ENCODE peak calls at places on chromosomes 12 and 14, in eight cellular contexts. X is fibroblast of pulmonary artery, Z is pancreas, G is GM13977, O is WERI-Rb-1, Q is B cell, D is tibial artery, S is lower lobe of right lung. I is an unnamed sample.

GRCh38 chr14:20516921-20517320 is 11.6 kb downstream of the RNASE10 start:
- DNase-seq in G (no peak), Q (no peak), X (peak), S (no peak), O (no peak), Z (no peak), D (no peak), I (no peak)

GRCh38 chr12:78531831-78532230 is 332.7 kb upstream of the SYT1 start:
- DNase-seq in Q (no peak), O (no peak), Z (no peak), D (no peak), X (no peak), G (no peak), S (no peak), I (no peak)

GRCh38 chr12:110012137-110012536 is 12.9 kb downstream of the ANKRD13A start:
- DNase-seq in Q (peak), S (peak), Z (no peak), O (no peak), D (no peak), X (no peak), G (peak), I (no peak)

GRCh38 chr14:78074546-78074945 is 95.6 kb upstream of the NRXN3 start:
- DNase-seq in S (no peak), O (no peak), Z (no peak), G (no peak), Q (no peak), D (no peak), X (no peak), I (no peak)

GRCh38 chr14:60163741-60164140 is 1.5 kb downstream of the DHRS7 start:
- DNase-seq in Q (no peak), X (no peak), O (no peak), Z (no peak), G (no peak), S (no peak), D (no peak), I (no peak)

GRCh38 chr12:47910486-47910885 is 5.7 kb upstream of the VDR start:
- DNase-seq in D (peak), Z (no peak), S (no peak), X (peak), G (no peak), O (no peak), Q (no peak), I (no peak)

GRCh38 chr12:6841139-6841515 is 402 bp downstream of the GNB3 start:
- DNase-seq in G (no peak), Z (no peak), D (no peak), Q (no peak), O (peak), X (no peak), S (no peak), I (no peak)

GRCh38 chr14:55701638-55702037 is 121.6 kb downstream of the KTN1 start:
- DNase-seq in S (no peak), X (peak), G (peak), O (no peak), Z (no peak), D (no peak), Q (no peak), I (peak)

GRCh38 chr14:102909462-102909861 is 13.0 kb upstream of the AMN start:
- DNase-seq in X (no peak), Z (no peak), O (no peak), D (no peak), G (no peak), S (no peak), Q (no peak), I (no peak)

GRCh38 chr12:89775336-89776005 is 66.8 kb upstream of the ATP2B1 start:
- DNase-seq in X (no peak), D (no peak), O (no peak), Z (no peak), S (no peak), G (no peak), Q (no peak), I (no peak)

GRCh38 chr14:58638231-58639205 is 756 bp downstream of the DACT1 start:
- DNase-seq in G (peak), O (peak), S (no peak), X (peak), Z (no peak), Q (peak), D (peak), I (peak)

GRCh38 chr14:55698051-55698450 is 118.0 kb downstream of the KTN1 start:
- DNase-seq in O (peak), G (no peak), X (no peak), S (no peak), Q (no peak), Z (no peak), D (no peak), I (no peak)

GRCh38 chr12:121943926-121944325 is 25.5 kb downstream of the CFAP251 start:
- DNase-seq in G (no peak), O (no peak), Z (no peak), Q (no peak), X (no peak), S (no peak), D (no peak), I (no peak)

GRCh38 chr12:114681149-114681849 is 2.7 kb downstream of the TBX3 start:
- DNase-seq in S (no peak), X (peak), Z (no peak), O (no peak), D (no peak), G (no peak), Q (no peak), I (no peak)

GRCh38 chr14:56202256-56202655 is 84.0 kb downstream of the PELI2 start:
- DNase-seq in D (no peak), Q (no peak), G (peak), X (no peak), O (no peak), S (no peak), Z (no peak), I (peak)

GRCh38 chr14:75609606-75610476 is 31.4 kb downstream of the FLVCR2 start:
- DNase-seq in G (no peak), Z (no peak), S (no peak), O (no peak), D (no peak), Q (no peak), X (peak), I (no peak)

GRCh38 chr14:80364274-80364673 is 153.0 kb upstream of the DIO2 start:
- DNase-seq in G (peak), O (no peak), D (no peak), S (no peak), Q (no peak), Z (no peak), X (peak), I (peak)

GRCh38 chr14:96630281-96630680 is 128.1 kb downstream of the PAPOLA start:
- DNase-seq in Q (no peak), D (peak), G (no peak), Z (no peak), S (no peak), O (no peak), X (no peak), I (peak)

GRCh38 chr14:105917933-105918436 is 391.6 kb downstream of the TMEM121 start:
- DNase-seq in S (peak), Z (peak), D (no peak), O (no peak), Q (no peak), X (no peak), G (no peak), I (no peak)

GRCh38 chr12:54036620-54037359 is 3.9 kb downstream of the HOXC5 start:
- DNase-seq in G (no peak), Q (no peak), Z (peak), S (no peak), O (peak), X (no peak), D (peak), I (no peak)

GRCh38 chr12:129753596-129753995 is 150.2 kb downstream of the TMEM132D start:
- DNase-seq in Q (no peak), O (no peak), D (no peak), G (no peak), S (no peak), Z (no peak), X (peak), I (no peak)

GRCh38 chr12:6825398-6826124 is 2.6 kb upstream of the P3H3 start:
- DNase-seq in D (peak), Q (peak), G (peak), S (peak), O (peak), X (peak), Z (peak), I (peak)

GRCh38 chr12:90331821-90332220 is 623.2 kb downstream of the CCER1 start:
- DNase-seq in Q (no peak), X (no peak), G (no peak), D (no peak), Z (no peak), S (no peak), O (no peak), I (no peak)

GRCh38 chr12:85569261-85569660 is 266.9 kb downstream of the RASSF9 start:
- DNase-seq in D (no peak), X (no peak), S (no peak), Z (no peak), G (no peak), O (no peak), Q (no peak), I (no peak)

GRCh38 chr14:75578786-75579781 is 664 bp downstream of the FLVCR2 start:
- DNase-seq in O (peak), Z (peak), X (peak), S (peak), D (peak), Q (peak), G (no peak), I (no peak)

GRCh38 chr14:37566811-37567371 is 28.2 kb downstream of the FOXA1 start:
- DNase-seq in O (no peak), Z (no peak), S (no peak), Q (no peak), D (no peak), G (no peak), X (peak), I (no peak)

GRCh38 chr12:2960996-2961616 is 1.9 kb downstream of the TEAD4 start:
- DNase-seq in Z (no peak), O (no peak), X (no peak), G (no peak), Q (no peak), S (no peak), D (no peak), I (no peak)

GRCh38 chr12:97960741-97961608 is 498.4 kb downstream of the RMST start:
- DNase-seq in D (no peak), Q (peak), X (peak), Z (no peak), S (no peak), O (peak), G (peak), I (peak)

GRCh38 chr14:24088095-24088494 is 6.0 kb upstream of the PCK2 start:
- DNase-seq in X (no peak), G (no peak), S (no peak), D (no peak), Z (no peak), Q (no peak), O (no peak), I (no peak)

GRCh38 chr12:82793882-82794281 is 107.2 kb downstream of the TMTC2 start:
- DNase-seq in Q (no peak), D (no peak), S (no peak), O (no peak), Z (no peak), G (no peak), X (no peak), I (no peak)

GRCh38 chr12:106600503-106600902 is 17.7 kb downstream of the RFX4 start:
- DNase-seq in G (no peak), D (no peak), X (no peak), O (no peak), Q (no peak), Z (no peak), S (no peak), I (no peak)

GRCh38 chr12:131673519-131674265 is 37.2 kb upstream of the SFSWAP start:
- DNase-seq in G (no peak), Z (no peak), X (peak), S (no peak), Q (no peak), O (no peak), D (peak), I (no peak)

GRCh38 chr12:66829660-66830325 is 150.9 kb upstream of the GRIP1 start:
- DNase-seq in Q (no peak), G (no peak), O (no peak), X (no peak), Z (no peak), D (no peak), S (no peak), I (no peak)

GRCh38 chr14:90758959-90759358 is 57.3 kb downstream of the TTC7B start:
- DNase-seq in S (peak), Q (peak), O (no peak), D (peak), G (no peak), Z (no peak), X (peak), I (no peak)

GRCh38 chr12:117279606-117280005 is 81.8 kb downstream of the NOS1 start:
- DNase-seq in G (no peak), Z (no peak), Q (no peak), S (no peak), X (no peak), D (no peak), O (no peak), I (no peak)

GRCh38 chr12:117284160-117284559 is 77.3 kb downstream of the NOS1 start:
- DNase-seq in G (no peak), X (no peak), O (peak), Z (no peak), D (no peak), Q (no peak), S (no peak), I (no peak)

GRCh38 chr12:117277875-117278274 is 83.6 kb downstream of the NOS1 start:
- DNase-seq in S (no peak), O (no peak), X (no peak), Q (no peak), Z (no peak), G (no peak), D (no peak), I (no peak)

GRCh38 chr12:117280019-117280680 is 81.3 kb downstream of the NOS1 start:
- DNase-seq in X (no peak), Z (no peak), G (no peak), S (no peak), D (no peak), O (no peak), Q (no peak), I (no peak)

DNA sequence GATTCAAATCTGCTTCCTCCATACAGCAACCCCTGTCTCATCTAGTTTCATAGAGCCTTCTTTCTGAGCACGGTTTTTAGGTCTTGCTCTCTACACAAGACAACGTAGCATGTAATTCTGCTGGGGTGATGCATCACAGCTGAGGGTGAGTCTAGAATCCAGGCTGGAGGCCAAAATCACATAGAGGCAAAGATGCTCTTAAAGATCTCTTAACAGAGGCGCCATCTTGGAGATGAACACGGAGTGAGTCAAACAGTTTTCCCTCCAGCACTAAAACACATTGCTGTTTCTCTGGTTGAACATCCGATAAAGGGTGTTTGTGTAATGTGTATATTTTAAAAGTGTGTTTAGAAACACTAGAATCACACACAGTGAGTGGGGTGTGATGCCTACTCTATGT is 78.9 kb downstream of the NOS1 start:
- DNase-seq in S (no peak), X (no peak), Q (no peak), O (no peak), G (no peak), D (no peak), Z (no peak), I (no peak)
- TF ChIP-seq CTCF in S (no peak), X (no peak), Q (no peak), O (no peak), G (no peak), D (no peak), Z (no peak), I (no peak)

DNA sequence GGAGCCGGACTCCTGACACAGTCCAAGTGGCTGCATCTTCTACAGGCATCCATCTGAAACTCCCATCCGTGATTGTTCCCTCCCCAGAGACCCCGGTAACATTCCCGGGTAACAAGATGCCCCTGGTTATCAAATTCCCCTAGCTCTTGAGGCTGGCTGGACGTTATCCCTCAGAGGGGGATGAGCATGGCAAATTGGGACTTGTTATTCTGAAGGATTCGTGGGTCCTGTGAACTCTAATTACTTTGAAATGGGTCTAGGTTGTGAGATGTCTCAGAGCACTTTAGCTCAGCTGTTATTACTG is 642 bp upstream of the PAN2 start:
- DNase-seq in Z (no peak), Q (no peak), D (no peak), X (no peak), S (no peak), O (no peak), G (peak), I (no peak)
- TF ChIP-seq CTCF in Z (no peak), Q (peak), D (no peak), X (no peak), S (no peak), O (no peak), G (no peak), I (no peak)

GRCh38 chr12:71014180-71014785 is 93.7 kb upstream of the PTPRR start:
- DNase-seq in X (peak), Z (no peak), Q (no peak), G (no peak), S (no peak), O (no peak), D (no peak), I (no peak)
- TF ChIP-seq CTCF in X (peak), Z (no peak), Q (no peak), G (no peak), S (peak), O (peak), D (peak), I (no peak)

DNA sequence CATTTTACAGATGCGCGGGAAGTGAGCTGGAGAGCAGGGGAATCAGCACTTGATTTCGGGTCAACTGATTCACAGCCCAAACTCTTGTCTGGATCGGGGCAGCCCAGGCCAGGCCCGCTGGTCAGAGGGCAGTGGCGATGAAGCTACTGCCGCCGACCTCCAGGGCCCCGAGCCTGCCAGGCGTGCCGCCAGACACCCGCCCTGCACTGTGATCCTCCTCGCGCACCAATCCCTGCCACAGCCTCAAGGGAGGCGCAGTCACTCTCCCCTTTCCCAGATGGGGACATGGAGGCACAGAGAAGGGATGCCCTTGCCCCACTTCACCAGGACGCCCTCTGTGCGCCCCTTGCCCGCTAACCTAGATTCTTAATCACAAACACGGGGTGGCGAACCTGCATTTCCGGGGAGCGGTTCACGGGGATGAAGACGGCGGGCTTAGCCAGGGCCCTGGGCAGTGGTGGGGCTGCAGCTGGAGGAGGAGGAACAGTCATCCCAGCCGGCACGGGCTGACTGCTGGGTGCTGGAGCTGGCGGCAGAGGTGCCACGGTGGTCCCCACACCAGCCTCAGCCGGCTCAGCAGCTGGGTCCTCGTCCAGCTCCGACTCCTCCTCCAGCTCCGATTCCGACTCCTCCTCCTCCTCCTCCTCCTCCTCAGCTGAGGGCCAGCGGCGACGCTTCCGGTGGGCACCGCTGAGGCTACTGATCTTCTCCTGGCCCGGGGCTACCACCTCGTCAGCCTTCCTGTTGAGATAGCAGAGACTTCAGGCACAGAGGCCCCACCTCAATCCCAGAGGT is 8.6 kb downstream of the DHX37 start:
- DNase-seq in Q (no peak), O (no peak), X (no peak), G (no peak), Z (no peak), S (no peak), D (no peak), I (no peak)
- TF ChIP-seq CTCF in Q (no peak), O (no peak), X (no peak), G (no peak), Z (no peak), S (no peak), D (no peak), I (no peak)